ENCODE peak calls at places on chromosomes 3 and 15, in nine cellular contexts. One of them, this sample, is unnamed.

GRCh38 chr3:5463986-5464385 is 276.5 kb downstream of the EDEM1 start:
- DNase-seq in body of pancreas: no peak
- DNase-seq in CD8-positive, alpha-beta memory T cell: no peak
- DNase-seq in WERI-Rb-1: no peak
- DNase-seq in ovary: no peak
- DNase-seq in tibial artery: no peak
- DNase-seq in brain microvascular endothelial cell: no peak
- DNase-seq in esophagus muscularis mucosa: no peak
- DNase-seq in H9: no peak
- DNase-seq in this sample: no peak

GRCh38 chr15:32730677-32731654 is 13.2 kb downstream of the GREM1 start:
- DNase-seq in ovary: no peak
- DNase-seq in WERI-Rb-1: no peak
- DNase-seq in CD8-positive, alpha-beta memory T cell: no peak
- DNase-seq in brain microvascular endothelial cell: no peak
- DNase-seq in H9: peak; percentile 89
- DNase-seq in body of pancreas: peak; percentile 67
- DNase-seq in esophagus muscularis mucosa: no peak
- DNase-seq in tibial artery: no peak
- DNase-seq in this sample: peak; percentile 91

GRCh38 chr3:149489060-149489690 is 14.7 kb downstream of the TM4SF4 start:
- DNase-seq in body of pancreas: no peak
- DNase-seq in ovary: no peak
- DNase-seq in H9: peak; percentile 52
- DNase-seq in tibial artery: no peak
- DNase-seq in esophagus muscularis mucosa: no peak
- DNase-seq in CD8-positive, alpha-beta memory T cell: no peak
- DNase-seq in WERI-Rb-1: peak; percentile 35
- DNase-seq in brain microvascular endothelial cell: no peak
- DNase-seq in this sample: peak; percentile 40

GRCh38 chr3:38004415-38005075 is 14.0 kb downstream of the VILL start:
- DNase-seq in body of pancreas: peak; percentile 88
- DNase-seq in WERI-Rb-1: peak; percentile 71
- DNase-seq in CD8-positive, alpha-beta memory T cell: no peak
- DNase-seq in H9: peak; percentile 60
- DNase-seq in esophagus muscularis mucosa: no peak
- DNase-seq in tibial artery: peak; percentile 83
- DNase-seq in ovary: peak; percentile 79
- DNase-seq in brain microvascular endothelial cell: peak; percentile 57
- DNase-seq in this sample: peak; percentile 64

GRCh38 chr3:71723452-71724170 is 1.6 kb downstream of the EIF4E3 start:
- DNase-seq in H9: no peak
- DNase-seq in tibial artery: no peak
- DNase-seq in body of pancreas: no peak
- DNase-seq in WERI-Rb-1: no peak
- DNase-seq in ovary: no peak
- DNase-seq in CD8-positive, alpha-beta memory T cell: peak; percentile 73
- DNase-seq in esophagus muscularis mucosa: no peak
- DNase-seq in brain microvascular endothelial cell: no peak
- DNase-seq in this sample: no peak

GRCh38 chr3:10240799-10241198 is 7.5 kb upstream of the TATDN2 start:
- DNase-seq in ovary: no peak
- DNase-seq in H9: no peak
- DNase-seq in brain microvascular endothelial cell: no peak
- DNase-seq in tibial artery: no peak
- DNase-seq in esophagus muscularis mucosa: no peak
- DNase-seq in WERI-Rb-1: no peak
- DNase-seq in CD8-positive, alpha-beta memory T cell: no peak
- DNase-seq in body of pancreas: no peak
- DNase-seq in this sample: no peak

GRCh38 chr3:169980055-169980454 is 13.4 kb downstream of the SEC62 start:
- DNase-seq in WERI-Rb-1: no peak
- DNase-seq in ovary: no peak
- DNase-seq in H9: no peak
- DNase-seq in brain microvascular endothelial cell: no peak
- DNase-seq in esophagus muscularis mucosa: no peak
- DNase-seq in CD8-positive, alpha-beta memory T cell: no peak
- DNase-seq in body of pancreas: no peak
- DNase-seq in tibial artery: no peak
- DNase-seq in this sample: no peak

GRCh38 chr3:197226179-197226578 is 72.2 kb downstream of the DLG1 start:
- DNase-seq in CD8-positive, alpha-beta memory T cell: no peak
- DNase-seq in tibial artery: no peak
- DNase-seq in H9: no peak
- DNase-seq in esophagus muscularis mucosa: no peak
- DNase-seq in brain microvascular endothelial cell: no peak
- DNase-seq in WERI-Rb-1: peak; percentile 32
- DNase-seq in body of pancreas: no peak
- DNase-seq in ovary: no peak
- DNase-seq in this sample: peak; percentile 68

GRCh38 chr3:133917144-133917543 is 21.5 kb upstream of the RAB6B start:
- DNase-seq in H9: no peak
- DNase-seq in ovary: no peak
- DNase-seq in tibial artery: no peak
- DNase-seq in WERI-Rb-1: no peak
- DNase-seq in esophagus muscularis mucosa: no peak
- DNase-seq in body of pancreas: no peak
- DNase-seq in brain microvascular endothelial cell: no peak
- DNase-seq in CD8-positive, alpha-beta memory T cell: no peak
- DNase-seq in this sample: no peak
- H3K27me3 ChIP-seq in H9: no peaks in the 10 kb centered on the region
- H3K27me3 ChIP-seq in ovary: no peaks in the 10 kb centered on the region
- H3K27me3 ChIP-seq in tibial artery: no peaks in the 10 kb centered on the region
- H3K27me3 ChIP-seq in WERI-Rb-1: no peaks in the 10 kb centered on the region
- H3K27me3 ChIP-seq in esophagus muscularis mucosa: no peaks in the 10 kb centered on the region
- H3K27me3 ChIP-seq in body of pancreas: no peaks in the 10 kb centered on the region
- H3K27me3 ChIP-seq in brain microvascular endothelial cell: no peaks in the 10 kb centered on the region
- H3K27me3 ChIP-seq in CD8-positive, alpha-beta memory T cell: peaks cover 3% of the 10 kb centered on the region
- H3K27me3 ChIP-seq in this sample: peaks cover 8% of the 10 kb centered on the region

GRCh38 chr3:110886514-110886913 is 185.1 kb upstream of the NECTIN3 start:
- DNase-seq in esophagus muscularis mucosa: no peak
- DNase-seq in body of pancreas: no peak
- DNase-seq in ovary: no peak
- DNase-seq in H9: no peak
- DNase-seq in WERI-Rb-1: no peak
- DNase-seq in CD8-positive, alpha-beta memory T cell: no peak
- DNase-seq in brain microvascular endothelial cell: no peak
- DNase-seq in tibial artery: no peak
- DNase-seq in this sample: no peak

GRCh38 chr3:110878692-110879091 is 192.9 kb upstream of the NECTIN3 start:
- DNase-seq in brain microvascular endothelial cell: no peak
- DNase-seq in CD8-positive, alpha-beta memory T cell: no peak
- DNase-seq in WERI-Rb-1: no peak
- DNase-seq in body of pancreas: no peak
- DNase-seq in tibial artery: no peak
- DNase-seq in esophagus muscularis mucosa: no peak
- DNase-seq in ovary: no peak
- DNase-seq in H9: no peak
- DNase-seq in this sample: no peak

DNA sequence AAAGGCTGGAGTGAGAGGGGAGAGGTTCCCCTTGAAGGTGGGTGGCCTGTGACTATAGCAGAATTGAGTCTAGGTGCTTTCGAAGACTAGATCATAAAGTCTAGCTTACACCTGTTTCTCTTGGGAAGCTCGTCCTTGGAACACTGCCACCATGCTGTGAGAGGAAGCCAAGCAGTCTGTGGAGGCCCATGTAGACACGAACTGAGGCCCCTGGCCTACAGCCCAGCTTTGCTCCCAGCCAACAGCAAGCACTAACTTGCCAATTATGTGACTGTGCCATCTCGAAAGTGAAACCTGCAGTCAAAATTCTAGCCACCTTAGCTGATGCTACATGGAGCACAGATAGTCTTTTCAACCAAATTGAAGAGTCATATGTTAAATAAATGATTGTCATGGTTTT is 190.5 kb upstream of the NECTIN3 start:
- DNase-seq in body of pancreas: peak; percentile 85
- DNase-seq in ovary: peak; percentile 26
- DNase-seq in WERI-Rb-1: peak; percentile 40
- DNase-seq in brain microvascular endothelial cell: peak; percentile 6
- DNase-seq in tibial artery: no peak
- DNase-seq in CD8-positive, alpha-beta memory T cell: no peak
- DNase-seq in esophagus muscularis mucosa: no peak
- DNase-seq in H9: peak; percentile 50
- DNase-seq in this sample: peak; percentile 71
- H3K27me3 ChIP-seq in body of pancreas: no peaks in the 10 kb centered on the region
- H3K27me3 ChIP-seq in ovary: no peaks in the 10 kb centered on the region
- H3K27me3 ChIP-seq in WERI-Rb-1: no peaks in the 10 kb centered on the region
- H3K27me3 ChIP-seq in brain microvascular endothelial cell: no peaks in the 10 kb centered on the region
- H3K27me3 ChIP-seq in tibial artery: no peaks in the 10 kb centered on the region
- H3K27me3 ChIP-seq in CD8-positive, alpha-beta memory T cell: no peaks in the 10 kb centered on the region
- H3K27me3 ChIP-seq in esophagus muscularis mucosa: no peaks in the 10 kb centered on the region
- H3K27me3 ChIP-seq in H9: no peaks in the 10 kb centered on the region
- H3K27me3 ChIP-seq in this sample: no peaks in the 10 kb centered on the region

GRCh38 chr3:47476644-47477199 is 981 bp upstream of the SCAP start:
- DNase-seq in CD8-positive, alpha-beta memory T cell: no peak
- DNase-seq in brain microvascular endothelial cell: no peak
- DNase-seq in H9: no peak
- DNase-seq in ovary: no peak
- DNase-seq in tibial artery: no peak
- DNase-seq in esophagus muscularis mucosa: no peak
- DNase-seq in body of pancreas: no peak
- DNase-seq in WERI-Rb-1: no peak
- DNase-seq in this sample: no peak
- H3K27me3 ChIP-seq in CD8-positive, alpha-beta memory T cell: no peaks in the 10 kb centered on the region
- H3K27me3 ChIP-seq in brain microvascular endothelial cell: no peaks in the 10 kb centered on the region
- H3K27me3 ChIP-seq in H9: no peaks in the 10 kb centered on the region
- H3K27me3 ChIP-seq in ovary: no peaks in the 10 kb centered on the region
- H3K27me3 ChIP-seq in tibial artery: no peaks in the 10 kb centered on the region
- H3K27me3 ChIP-seq in esophagus muscularis mucosa: no peaks in the 10 kb centered on the region
- H3K27me3 ChIP-seq in body of pancreas: no peaks in the 10 kb centered on the region
- H3K27me3 ChIP-seq in WERI-Rb-1: no peaks in the 10 kb centered on the region
- H3K27me3 ChIP-seq in this sample: no peaks in the 10 kb centered on the region

DNA sequence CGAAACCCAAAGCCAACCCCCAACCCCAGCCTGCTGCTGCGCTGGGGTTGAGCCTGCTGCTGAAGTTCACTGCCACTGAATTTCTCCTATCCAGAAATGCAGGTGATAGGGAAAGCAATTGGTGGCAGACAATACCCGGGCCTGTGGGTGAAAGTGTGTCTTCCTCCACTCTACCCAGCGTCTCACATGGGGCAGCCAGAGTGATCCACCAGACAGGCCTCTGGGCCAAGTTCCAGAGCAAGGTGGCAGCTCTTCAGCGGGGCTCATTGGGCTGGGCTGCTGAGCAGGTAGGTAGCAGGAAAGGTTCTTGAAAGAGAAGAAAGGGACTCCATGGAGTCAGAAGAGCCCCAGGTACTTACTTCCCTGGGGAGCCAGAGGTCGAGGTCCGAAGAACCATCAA is 6.0 kb downstream of the ADCY5 start:
- DNase-seq in body of pancreas: no peak
- DNase-seq in tibial artery: no peak
- DNase-seq in CD8-positive, alpha-beta memory T cell: no peak
- DNase-seq in ovary: no peak
- DNase-seq in brain microvascular endothelial cell: no peak
- DNase-seq in WERI-Rb-1: no peak
- DNase-seq in esophagus muscularis mucosa: no peak
- DNase-seq in H9: no peak
- DNase-seq in this sample: no peak
- H3K27me3 ChIP-seq in body of pancreas: no peaks in the 10 kb centered on the region
- H3K27me3 ChIP-seq in tibial artery: no peaks in the 10 kb centered on the region
- H3K27me3 ChIP-seq in CD8-positive, alpha-beta memory T cell: peaks cover 5% of the 10 kb centered on the region
- H3K27me3 ChIP-seq in ovary: no peaks in the 10 kb centered on the region
- H3K27me3 ChIP-seq in brain microvascular endothelial cell: peaks cover 45% of the 10 kb centered on the region
- H3K27me3 ChIP-seq in WERI-Rb-1: no peaks in the 10 kb centered on the region
- H3K27me3 ChIP-seq in esophagus muscularis mucosa: no peaks in the 10 kb centered on the region
- H3K27me3 ChIP-seq in H9: peaks cover 1% of the 10 kb centered on the region
- H3K27me3 ChIP-seq in this sample: peaks cover 6% of the 10 kb centered on the region